ENCODE peak calls at places on chromosomes 4 and X, in ten cellular contexts. U, M, F, C, H, N, G, D, W and V are unnamed samples.

GRCh38 chrX:337331-337831 is 18.8 kb upstream of the GTPBP6 start:
- DNase-seq in U (no peak), M (no peak), F (no peak), C (no peak), H (no peak), N (no peak), G (no peak), D (no peak), W (no peak), V (no peak)

GRCh38 chr4:78602334-78602733 is 50.8 kb downstream of the ANXA3 start:
- DNase-seq in U (no peak), M (no peak), F (peak), C (no peak), H (peak), N (no peak), G (no peak), D (no peak), W (no peak), V (no peak)

GRCh38 chr4:8402181-8402597 is 38.3 kb downstream of the ACOX3 start:
- DNase-seq in U (no peak), M (no peak), F (peak), C (no peak), H (no peak), N (no peak), G (no peak), D (no peak), W (no peak), V (no peak)

GRCh38 chr4:105619193-105619931 is 66.9 kb downstream of the ARHGEF38 start:
- DNase-seq in U (no peak), M (peak), F (peak), C (no peak), H (no peak), N (peak), G (peak), D (no peak), W (no peak), V (no peak)

GRCh38 chrX:40003071-40003981 is 94.4 kb downstream of the BCOR start:
- DNase-seq in U (no peak), M (no peak), F (no peak), C (no peak), H (no peak), N (no peak), G (no peak), D (no peak), W (no peak), V (peak)

GRCh38 chr4:162497564-162498167 is 333.9 kb upstream of the FSTL5 start:
- DNase-seq in U (peak), M (no peak), F (no peak), C (no peak), H (peak), N (no peak), G (peak), D (peak), W (peak), V (peak)

GRCh38 chr4:74536557-74536956 is 91.6 kb downstream of the AREG start:
- DNase-seq in U (no peak), M (no peak), F (no peak), C (no peak), H (no peak), N (no peak), G (no peak), D (peak), W (no peak), V (peak)

GRCh38 chr4:176587920-176588319 is 204.8 kb downstream of the VEGFC start:
- DNase-seq in U (peak), M (peak), F (no peak), C (no peak), H (peak), N (no peak), G (no peak), D (peak), W (peak), V (peak)

GRCh38 chrX:96407043-96407442 is 277.6 kb upstream of the DIAPH2 start:
- DNase-seq in U (no peak), M (peak), F (no peak), C (no peak), H (peak), N (no peak), G (peak), D (peak), W (peak), V (peak)

GRCh38 chr4:4704267-4704666 is 155.2 kb upstream of the MSX1 start:
- DNase-seq in U (no peak), M (no peak), F (no peak), C (no peak), H (peak), N (no peak), G (no peak), D (peak), W (no peak), V (peak)

GRCh38 chr4:98447648-98448047 is 186.5 kb downstream of the RAP1GDS1 start:
- DNase-seq in U (peak), M (no peak), F (no peak), C (no peak), H (no peak), N (no peak), G (peak), D (no peak), W (no peak), V (no peak)

GRCh38 chr4:85606505-85606904 is 131.6 kb downstream of the ARHGAP24 start:
- DNase-seq in U (no peak), M (no peak), F (no peak), C (no peak), H (no peak), N (no peak), G (no peak), D (no peak), W (no peak), V (no peak)

GRCh38 chr4:109078724-109079123 is 223.7 kb downstream of the COL25A1 start:
- DNase-seq in U (no peak), M (no peak), F (no peak), C (no peak), H (peak), N (no peak), G (no peak), D (peak), W (peak), V (peak)

GRCh38 chrX:46588263-46588662 is 14.7 kb downstream of the CHST7 start:
- DNase-seq in U (no peak), M (peak), F (peak), C (no peak), H (peak), N (peak), G (peak), D (peak), W (peak), V (peak)

GRCh38 chrX:138648570-138648969 is 62.9 kb downstream of the FGF13 start:
- DNase-seq in U (no peak), M (no peak), F (no peak), C (no peak), H (no peak), N (no peak), G (no peak), D (no peak), W (no peak), V (no peak)

GRCh38 chr4:102342404-102343074 is 2.7 kb downstream of the SLC39A8 start:
- DNase-seq in U (no peak), M (no peak), F (no peak), C (no peak), H (no peak), N (no peak), G (no peak), D (no peak), W (no peak), V (no peak)

GRCh38 chr4:184850431-184851199 is 24.8 kb upstream of the ACSL1 start:
- DNase-seq in U (no peak), M (no peak), F (no peak), C (no peak), H (no peak), N (no peak), G (no peak), D (no peak), W (no peak), V (no peak)

GRCh38 chr4:168999836-169000235 is 10.2 kb downstream of the CBR4 start:
- DNase-seq in U (no peak), M (no peak), F (no peak), C (no peak), H (no peak), N (no peak), G (peak), D (no peak), W (no peak), V (no peak)

GRCh38 chr4:124965492-124965891 is 253.0 kb upstream of the ANKRD50 start:
- DNase-seq in U (no peak), M (no peak), F (no peak), C (no peak), H (no peak), N (no peak), G (no peak), D (no peak), W (no peak), V (no peak)

GRCh38 chr4:185713272-185713671 is 98.7 kb downstream of the SORBS2 start:
- DNase-seq in U (peak), M (no peak), F (no peak), C (no peak), H (no peak), N (no peak), G (peak), D (peak), W (peak), V (peak)

GRCh38 chr4:76952071-76952470 is 2.5 kb downstream of the SEPTIN11 start:
- DNase-seq in U (no peak), M (no peak), F (no peak), C (no peak), H (no peak), N (no peak), G (no peak), D (no peak), W (no peak), V (no peak)

GRCh38 chr4:57308301-57308700 is 198.1 kb upstream of the IGFBP7 start:
- DNase-seq in U (no peak), M (no peak), F (no peak), C (no peak), H (no peak), N (no peak), G (no peak), D (no peak), W (no peak), V (no peak)

GRCh38 chrX:10156199-10157031 is at the start of gene CLCN4:
- DNase-seq in U (no peak), M (peak), F (peak), C (no peak), H (peak), N (peak), G (no peak), D (peak), W (peak), V (peak)
- H3K4me3 ChIP-seq in U (peak), M (peak), F (peak), C (no peak), H (peak), N (peak), G (peak), D (peak), W (peak), V (peak)

GRCh38 chrX:36961590-36961989 is 46.6 kb upstream of the FAM47C start:
- DNase-seq in U (no peak), M (no peak), F (no peak), C (no peak), H (no peak), N (no peak), G (peak), D (no peak), W (no peak), V (no peak)
- TF ChIP-seq CTCF in U (no peak), M (no peak), F (no peak), C (no peak), H (no peak), N (no peak), G (peak), D (no peak), W (peak), V (no peak)

DNA sequence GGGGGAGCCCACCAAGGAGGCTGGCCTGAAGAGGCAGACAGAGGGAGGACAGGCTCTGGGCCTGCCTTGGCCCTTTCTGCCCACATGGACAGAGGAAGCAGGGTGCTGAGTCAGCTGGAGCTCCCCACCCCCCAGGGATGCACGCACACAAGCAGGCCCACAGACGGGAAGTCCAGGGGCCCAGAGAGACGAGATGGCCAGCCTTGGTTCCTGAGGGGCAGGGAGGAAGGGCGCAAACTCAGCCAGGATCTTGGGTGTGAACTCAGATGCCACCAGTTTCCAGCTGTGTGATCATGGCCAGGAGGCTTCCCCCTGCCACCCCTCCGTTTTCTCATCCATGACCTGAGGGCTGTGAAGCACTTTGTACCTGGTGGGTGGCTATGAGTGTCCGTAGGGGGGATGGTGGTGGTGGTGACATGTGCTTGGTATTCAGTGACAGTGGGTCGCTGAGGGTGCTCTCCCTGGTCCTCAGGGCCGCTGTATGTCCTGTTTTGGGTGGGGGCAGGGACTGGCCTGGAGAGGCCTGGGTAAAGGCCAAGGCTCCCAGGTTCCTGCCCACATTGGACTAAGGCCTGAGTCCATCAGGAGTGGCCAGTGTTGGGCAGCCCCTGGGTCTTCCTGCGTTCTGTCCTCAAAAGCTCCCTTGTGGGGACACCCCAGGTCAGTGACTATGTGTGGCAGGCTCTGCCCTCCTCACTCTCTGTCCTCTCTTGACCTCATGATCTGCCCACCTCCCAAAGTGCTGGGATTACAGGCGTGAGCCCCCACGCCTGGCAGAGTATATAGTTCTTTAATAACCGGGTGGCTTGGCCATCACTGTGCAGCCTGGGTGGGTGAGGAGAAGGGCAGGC is 2.0 kb downstream of the SH3BP2 start:
- DNase-seq in U (no peak), M (peak), F (no peak), C (no peak), H (peak), N (no peak), G (peak), D (peak), W (peak), V (peak)
- H3K4me3 ChIP-seq in U (no peak), M (peak), F (peak), C (no peak), H (peak), N (peak), G (peak), D (no peak), W (no peak), V (peak)

GRCh38 chr4:38704755-38705154 is 40.8 kb downstream of the KLF3 start:
- DNase-seq in U (no peak), M (no peak), F (no peak), C (no peak), H (no peak), N (no peak), G (no peak), D (no peak), W (no peak), V (no peak)
- TF ChIP-seq CTCF in U (no peak), M (no peak), F (no peak), C (no peak), H (no peak), N (no peak), G (no peak), D (no peak), W (no peak), V (no peak)

DNA sequence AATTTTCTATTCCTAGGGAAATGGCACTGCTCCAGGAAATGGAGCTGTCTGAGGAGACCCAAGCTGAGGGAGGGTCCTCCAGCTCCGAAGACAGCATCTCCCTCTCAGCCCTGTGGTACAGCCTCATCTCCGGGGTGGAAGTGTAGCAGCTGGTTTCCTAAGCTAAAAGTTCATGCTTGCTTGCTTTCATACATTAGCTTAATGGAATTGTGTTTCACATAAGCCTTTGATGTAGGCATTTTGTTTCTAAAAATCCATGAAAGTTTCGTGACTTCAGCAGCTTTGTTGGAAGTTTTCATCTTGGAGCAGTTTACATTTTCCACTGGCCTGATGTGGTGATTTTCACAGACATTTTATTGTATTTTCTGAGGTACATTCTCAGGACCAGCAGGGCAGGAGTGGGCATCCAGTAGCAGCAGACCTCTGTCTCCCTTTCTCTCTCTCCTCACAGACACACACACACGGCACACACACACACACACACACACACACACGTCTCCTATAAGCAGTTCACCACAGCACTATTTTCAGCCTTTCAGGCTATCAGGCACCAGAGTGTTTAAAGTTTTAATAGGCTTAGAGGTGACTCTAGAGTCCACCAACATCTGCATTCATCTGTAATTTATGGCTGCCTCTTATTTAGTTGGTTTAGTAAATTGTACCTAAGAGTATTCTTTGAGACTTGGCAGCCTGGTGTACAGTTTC is 225.7 kb upstream of the SFRP2 start:
- DNase-seq in U (no peak), M (no peak), F (no peak), C (no peak), H (peak), N (no peak), G (no peak), D (peak), W (no peak), V (peak)
- H3K4me3 ChIP-seq in U (no peak), M (no peak), F (no peak), C (no peak), H (no peak), N (no peak), G (no peak), D (no peak), W (no peak), V (no peak)